ENCODE peak calls at places on chromosome 6, in ten cellular contexts. L, R, K, U, D, T, N, W, M and O are unnamed samples.

GRCh38 chr6:89954721-89955148 is 60.5 kb downstream of the GJA10 start:
- DNase-seq in L (no peak), R (no peak), U (no peak), M (no peak), D (peak), W (no peak), K (no peak), T (no peak), N (no peak), O (no peak)

GRCh38 chr6:34201455-34202098 is 35.1 kb upstream of the HMGA1 start:
- DNase-seq in D (peak), U (no peak), M (no peak), R (no peak), W (no peak), T (no peak), K (no peak), N (no peak), L (no peak), O (no peak)

GRCh38 chr6:142551145-142551811 is 249.5 kb downstream of the ADGRG6 start:
- DNase-seq in D (no peak), M (no peak), W (no peak), R (no peak), K (no peak), L (no peak), T (peak), N (no peak), U (no peak), O (no peak)

GRCh38 chr6:17276766-17277165 is 4.4 kb upstream of the RBM24 start:
- DNase-seq in W (no peak), D (peak), N (no peak), U (no peak), R (peak), T (no peak), L (no peak), K (no peak), M (no peak), O (no peak)

GRCh38 chr6:130517444-130517931 is 151.7 kb downstream of the TMEM200A start:
- DNase-seq in U (no peak), N (no peak), D (peak), M (no peak), T (peak), K (no peak), R (no peak), W (no peak), L (no peak), O (peak)

GRCh38 chr6:88982720-88983119 is 19.3 kb upstream of the RNGTT start:
- DNase-seq in D (peak), R (peak), L (peak), M (peak), N (peak), K (peak), U (no peak), W (no peak), T (peak), O (peak)

GRCh38 chr6:146813554-146813953 is 214.8 kb downstream of the ADGB start:
- DNase-seq in M (no peak), W (no peak), L (no peak), R (no peak), T (no peak), K (no peak), N (no peak), D (peak), U (no peak), O (no peak)

GRCh38 chr6:158789115-158789917 is 29.9 kb downstream of the EZR start:
- DNase-seq in N (no peak), W (peak), R (no peak), M (no peak), U (no peak), K (no peak), L (peak), D (no peak), T (no peak), O (no peak)

GRCh38 chr6:39508513-39508912 is 186.0 kb upstream of the KCNK16 start:
- DNase-seq in D (no peak), R (no peak), U (no peak), K (no peak), W (no peak), L (no peak), T (no peak), N (no peak), M (no peak), O (no peak)

GRCh38 chr6:156942266-156942665 is 165.1 kb downstream of the ARID1B start:
- DNase-seq in L (no peak), M (no peak), D (no peak), K (no peak), W (no peak), U (no peak), T (no peak), N (no peak), R (no peak), O (no peak)

GRCh38 chr6:342832-343179 is 48.7 kb upstream of the IRF4 start:
- DNase-seq in L (no peak), K (no peak), M (no peak), W (no peak), U (no peak), N (no peak), R (no peak), T (no peak), D (no peak), O (no peak)

GRCh38 chr6:148502083-148502772 is 159.6 kb downstream of the SASH1 start:
- DNase-seq in U (no peak), W (no peak), R (no peak), D (peak), M (peak), K (no peak), L (no peak), N (peak), T (no peak), O (no peak)

GRCh38 chr6:154482858-154483257 is 27.6 kb downstream of the CNKSR3 start:
- DNase-seq in N (no peak), K (no peak), L (no peak), W (no peak), T (no peak), M (no peak), R (peak), D (peak), U (no peak), O (no peak)

GRCh38 chr6:101146389-101146788 is 247.1 kb upstream of the GRIK2 start:
- DNase-seq in M (no peak), K (no peak), D (peak), W (no peak), N (no peak), T (no peak), U (no peak), L (no peak), R (no peak), O (no peak)

GRCh38 chr6:169145476-169145875 is 108.2 kb downstream of the THBS2 start:
- DNase-seq in T (no peak), M (no peak), W (no peak), R (no peak), N (no peak), D (peak), L (no peak), U (no peak), K (no peak), O (no peak)

GRCh38 chr6:23663652-23664051 is 462.4 kb upstream of the NRSN1 start:
- DNase-seq in D (no peak), N (no peak), K (no peak), M (no peak), T (no peak), L (no peak), W (no peak), R (no peak), U (no peak), O (no peak)

GRCh38 chr6:15520616-15521203 is 142.1 kb downstream of the DTNBP1 start:
- DNase-seq in M (no peak), K (no peak), N (peak), D (no peak), W (no peak), R (no peak), L (no peak), U (no peak), T (no peak), O (no peak)

GRCh38 chr6:168240147-168240546 is 79.4 kb downstream of the DACT2 start:
- DNase-seq in T (no peak), R (no peak), W (no peak), K (no peak), D (no peak), L (no peak), U (no peak), M (no peak), N (no peak), O (no peak)

GRCh38 chr6:35385457-35386202 is 43.3 kb downstream of the PPARD start:
- DNase-seq in N (no peak), M (peak), T (no peak), R (no peak), K (no peak), D (no peak), U (no peak), W (no peak), L (no peak), O (no peak)

GRCh38 chr6:33424855-33425667 is 5.2 kb downstream of the SYNGAP1 start:
- DNase-seq in R (peak), N (no peak), U (no peak), M (no peak), L (no peak), T (no peak), W (no peak), D (no peak), K (no peak), O (no peak)

GRCh38 chr6:129793447-129793846 is 67.7 kb downstream of the TMEM244 start:
- DNase-seq in M (no peak), U (no peak), R (no peak), D (no peak), K (no peak), N (no peak), L (no peak), W (no peak), T (no peak), O (no peak)

GRCh38 chr6:14048870-14049269 is 68.7 kb upstream of the CD83 start:
- DNase-seq in N (no peak), L (no peak), R (no peak), W (no peak), M (no peak), T (no peak), U (no peak), K (no peak), D (no peak), O (no peak)

GRCh38 chr6:134835998-134836397 is 113.9 kb downstream of the ALDH8A1 start:
- DNase-seq in K (no peak), L (no peak), R (no peak), T (no peak), D (peak), W (no peak), M (no peak), N (no peak), U (no peak), O (no peak)

GRCh38 chr6:27059621-27060425 is 187.7 kb upstream of the PRSS16 start:
- DNase-seq in K (no peak), R (no peak), M (no peak), N (no peak), W (no peak), T (no peak), U (no peak), D (peak), L (no peak), O (no peak)

GRCh38 chr6:107931894-107932293 is 26.1 kb downstream of the SEC63 start:
- DNase-seq in N (no peak), L (no peak), K (no peak), U (no peak), M (no peak), T (no peak), R (no peak), D (no peak), W (no peak), O (no peak)

GRCh38 chr6:47086051-47086770 is 44.1 kb upstream of the ADGRF1 start:
- DNase-seq in M (no peak), R (no peak), K (no peak), T (no peak), U (no peak), L (no peak), D (no peak), N (no peak), W (no peak), O (no peak)

GRCh38 chr6:150377211-150377781 is 8.5 kb downstream of the IYD start:
- DNase-seq in N (no peak), M (peak), R (no peak), U (peak), T (no peak), D (no peak), K (no peak), L (no peak), W (peak), O (no peak)

GRCh38 chr6:119728935-119729334 is 379.4 kb upstream of the MAN1A1 start:
- DNase-seq in W (no peak), K (no peak), D (no peak), U (no peak), R (no peak), L (no peak), T (no peak), M (no peak), N (no peak), O (no peak)

GRCh38 chr6:4805553-4806307 is 29.5 kb downstream of the CDYL start:
- DNase-seq in D (peak), L (peak), K (no peak), U (peak), T (no peak), M (peak), N (peak), W (peak), R (peak), O (no peak)

GRCh38 chr6:24444588-24444987 is 41.9 kb downstream of the MRS2 start:
- DNase-seq in D (no peak), M (no peak), R (no peak), K (no peak), T (no peak), N (no peak), U (no peak), W (no peak), L (no peak), O (no peak)

GRCh38 chr6:167247814-167248595 is 43.1 kb upstream of the UNC93A start:
- DNase-seq in U (no peak), M (no peak), K (no peak), L (no peak), R (no peak), N (no peak), W (no peak), T (no peak), D (no peak), O (no peak)

GRCh38 chr6:143792402-143793339 is 50.5 kb upstream of the LTV1 start:
- DNase-seq in W (no peak), M (no peak), K (no peak), U (no peak), T (no peak), N (no peak), D (no peak), L (no peak), R (no peak), O (no peak)

GRCh38 chr6:143059616-143060353 is 904 bp upstream of the AIG1 start:
- DNase-seq in W (peak), N (no peak), T (peak), K (peak), D (peak), L (no peak), M (no peak), U (no peak), R (no peak), O (peak)

GRCh38 chr6:144335914-144336313 is 50.8 kb downstream of the UTRN start:
- DNase-seq in D (no peak), L (no peak), R (no peak), M (no peak), U (no peak), K (no peak), T (peak), N (no peak), W (peak), O (no peak)

GRCh38 chr6:105868823-105869460 is 217.2 kb upstream of the PRDM1 start:
- DNase-seq in K (no peak), T (no peak), R (no peak), M (no peak), W (no peak), L (no peak), U (no peak), N (no peak), D (no peak), O (no peak)

GRCh38 chr6:111427341-111428116 is 55.5 kb downstream of the REV3L start:
- DNase-seq in R (no peak), N (no peak), T (peak), D (peak), U (no peak), M (no peak), W (no peak), L (no peak), K (peak), O (peak)

GRCh38 chr6:133689863-133690262 is 199.1 kb upstream of the TCF21 start:
- DNase-seq in K (no peak), L (no peak), D (no peak), T (no peak), N (no peak), W (no peak), R (no peak), M (no peak), U (no peak), O (no peak)

GRCh38 chr6:166683477-166683876 is 56.4 kb upstream of the RPS6KA2 start:
- DNase-seq in T (no peak), N (no peak), R (no peak), M (no peak), L (no peak), W (no peak), D (peak), K (no peak), U (no peak), O (no peak)

GRCh38 chr6:50467931-50468330 is 245.4 kb upstream of the TFAP2D start:
- DNase-seq in K (no peak), N (no peak), R (no peak), T (no peak), W (no peak), D (no peak), L (no peak), M (no peak), U (no peak), O (no peak)
- TF ChIP-seq CTCF in K (no peak), N (no peak), R (no peak), T (no peak), W (no peak), D (no peak), L (no peak), M (no peak), U (no peak), O (no peak)

GRCh38 chr6:10759884-10760329 is 12.3 kb downstream of the TMEM14B start:
- DNase-seq in R (no peak), M (no peak), D (peak), K (peak), W (no peak), L (no peak), N (no peak), U (no peak), T (peak), O (no peak)

GRCh38 chr6:10763006-10763405 is 15.4 kb downstream of the TMEM14B start:
- DNase-seq in K (peak), T (no peak), M (peak), W (no peak), D (peak), N (no peak), R (no peak), U (no peak), L (no peak), O (no peak)

GRCh38 chr6:10756085-10756484 is 8.5 kb downstream of the TMEM14B start:
- DNase-seq in T (no peak), M (no peak), L (no peak), R (no peak), D (no peak), N (no peak), W (no peak), U (no peak), K (no peak), O (no peak)

GRCh38 chr6:10759312-10759839 is 11.8 kb downstream of the TMEM14B start:
- DNase-seq in W (no peak), L (no peak), M (no peak), R (no peak), N (no peak), K (peak), D (peak), U (no peak), T (peak), O (peak)
- TF ChIP-seq CTCF in W (no peak), L (peak), M (no peak), R (peak), N (no peak), K (peak), D (peak), U (peak), T (peak), O (peak)

DNA sequence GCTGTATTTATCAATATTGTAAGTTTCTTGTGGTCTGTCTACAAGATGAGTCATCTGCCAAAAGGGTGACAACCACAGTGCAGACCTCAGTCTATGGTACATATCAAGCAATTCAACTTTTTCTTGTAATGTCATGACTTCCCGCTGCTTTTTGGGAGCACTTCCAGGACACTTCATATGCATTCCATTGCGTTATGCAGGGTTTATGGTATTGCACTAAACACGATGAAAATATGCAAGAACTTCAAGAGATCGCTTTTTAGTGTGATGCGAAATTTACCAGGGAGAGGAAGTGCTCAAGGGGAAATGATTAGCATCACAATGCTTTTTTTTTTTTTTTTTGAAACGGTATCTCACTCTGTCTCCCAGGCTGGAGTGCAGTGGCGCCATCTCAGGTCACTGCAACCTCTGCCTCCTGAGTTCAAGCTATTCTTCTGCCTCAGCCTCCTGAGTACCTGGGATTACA is 166.5 kb downstream of the TFAP2A start:
- DNase-seq in K (no peak), D (peak), U (no peak), L (no peak), R (no peak), W (no peak), M (no peak), T (no peak), N (no peak), O (no peak)
- TF ChIP-seq CTCF in K (no peak), D (no peak), U (no peak), L (no peak), R (no peak), W (no peak), M (no peak), T (peak), N (no peak), O (no peak)

GRCh38 chr6:113594726-113595125 is 262.4 kb upstream of the MARCKS start:
- DNase-seq in K (no peak), D (no peak), T (no peak), N (no peak), M (no peak), W (no peak), U (no peak), R (no peak), L (no peak), O (no peak)
- TF ChIP-seq CTCF in K (no peak), D (no peak), T (no peak), N (no peak), M (no peak), W (no peak), U (no peak), R (no peak), L (no peak), O (no peak)

GRCh38 chr6:2915150-2915549 is 12.0 kb upstream of the SERPINB9 start:
- DNase-seq in N (no peak), L (no peak), R (no peak), D (no peak), K (no peak), U (no peak), M (no peak), T (no peak), W (no peak), O (no peak)

GRCh38 chr6:2917801-2918495 is 14.8 kb upstream of the SERPINB9 start:
- DNase-seq in T (no peak), W (no peak), D (no peak), U (no peak), N (no peak), M (no peak), R (no peak), K (no peak), L (no peak), O (no peak)

GRCh38 chr6:2916354-2916925 is 13.3 kb upstream of the SERPINB9 start:
- DNase-seq in D (no peak), K (no peak), M (no peak), W (no peak), T (no peak), U (no peak), N (no peak), L (peak), R (no peak), O (no peak)

GRCh38 chr6:2918936-2919335 is 15.8 kb upstream of the SERPINB9 start:
- DNase-seq in R (no peak), W (no peak), K (no peak), L (no peak), U (no peak), D (no peak), M (no peak), N (no peak), T (no peak), O (no peak)

GRCh38 chr6:2917065-2917464 is 14.0 kb upstream of the SERPINB9 start:
- DNase-seq in D (no peak), L (no peak), R (no peak), W (no peak), K (no peak), T (no peak), M (no peak), U (no peak), N (no peak), O (no peak)
- TF ChIP-seq CTCF in D (no peak), L (no peak), R (no peak), W (no peak), K (peak), T (peak), M (no peak), U (no peak), N (no peak), O (no peak)